ENCODE peak calls at places on chromosomes 12 and 14, in six cellular contexts. One of them, this sample, is unnamed.

GRCh38 chr12:121018860-121019259 is 2.6 kb upstream of the C12orf43 start:
- DNase-seq in esophagus squamous epithelium: no peak
- DNase-seq in mesendoderm: no peak
- DNase-seq in A673: no peak
- DNase-seq in cardiac muscle cell: no peak
- DNase-seq in uterus: no peak
- DNase-seq in this sample: no peak

GRCh38 chr12:105449406-105449805 is 118.9 kb downstream of the C12orf75 start:
- DNase-seq in cardiac muscle cell: no peak
- DNase-seq in mesendoderm: no peak
- DNase-seq in A673: no peak
- DNase-seq in esophagus squamous epithelium: no peak
- DNase-seq in uterus: no peak
- DNase-seq in this sample: no peak

GRCh38 chr12:26721800-26722199 is 111.2 kb downstream of the ITPR2 start:
- DNase-seq in uterus: no peak
- DNase-seq in esophagus squamous epithelium: no peak
- DNase-seq in cardiac muscle cell: no peak
- DNase-seq in A673: peak
- DNase-seq in mesendoderm: no peak
- DNase-seq in this sample: no peak

GRCh38 chr12:1130164-1130563 is 139.1 kb downstream of the ERC1 start:
- DNase-seq in A673: no peak
- DNase-seq in mesendoderm: peak
- DNase-seq in uterus: no peak
- DNase-seq in cardiac muscle cell: peak
- DNase-seq in esophagus squamous epithelium: no peak
- DNase-seq in this sample: peak

GRCh38 chr14:100237735-100238418 is 1.1 kb upstream of the YY1 start:
- DNase-seq in esophagus squamous epithelium: no peak
- DNase-seq in uterus: peak
- DNase-seq in mesendoderm: peak
- DNase-seq in A673: peak
- DNase-seq in cardiac muscle cell: peak
- DNase-seq in this sample: peak

GRCh38 chr12:7907009-7907408 is 29.0 kb downstream of the SLC2A3 start:
- DNase-seq in cardiac muscle cell: peak
- DNase-seq in uterus: no peak
- DNase-seq in esophagus squamous epithelium: no peak
- DNase-seq in A673: peak
- DNase-seq in mesendoderm: peak
- DNase-seq in this sample: no peak

GRCh38 chr12:23083267-23083666 is 458.3 kb downstream of the ETNK1 start:
- DNase-seq in A673: no peak
- DNase-seq in cardiac muscle cell: no peak
- DNase-seq in mesendoderm: no peak
- DNase-seq in uterus: no peak
- DNase-seq in esophagus squamous epithelium: no peak
- DNase-seq in this sample: no peak

GRCh38 chr14:64220466-64220865 is 73.7 kb downstream of the ESR2 start:
- DNase-seq in A673: no peak
- DNase-seq in cardiac muscle cell: peak
- DNase-seq in esophagus squamous epithelium: no peak
- DNase-seq in uterus: no peak
- DNase-seq in mesendoderm: no peak
- DNase-seq in this sample: no peak

GRCh38 chr14:89936654-89937185 is 17.8 kb downstream of the EFCAB11 start:
- DNase-seq in uterus: no peak
- DNase-seq in mesendoderm: no peak
- DNase-seq in A673: no peak
- DNase-seq in esophagus squamous epithelium: no peak
- DNase-seq in cardiac muscle cell: no peak
- DNase-seq in this sample: no peak

GRCh38 chr14:106442857-106443256 is 916.5 kb downstream of the TMEM121 start:
- DNase-seq in A673: peak
- DNase-seq in cardiac muscle cell: no peak
- DNase-seq in uterus: no peak
- DNase-seq in esophagus squamous epithelium: no peak
- DNase-seq in mesendoderm: no peak
- DNase-seq in this sample: no peak

GRCh38 chr14:54935958-54936357 is 33.3 kb upstream of the GCH1 start:
- DNase-seq in cardiac muscle cell: no peak
- DNase-seq in mesendoderm: no peak
- DNase-seq in A673: no peak
- DNase-seq in esophagus squamous epithelium: no peak
- DNase-seq in uterus: no peak
- DNase-seq in this sample: no peak

GRCh38 chr14:31205681-31206535 is 1.7 kb downstream of the HECTD1 start:
- DNase-seq in cardiac muscle cell: peak
- DNase-seq in A673: peak
- DNase-seq in esophagus squamous epithelium: no peak
- DNase-seq in uterus: no peak
- DNase-seq in mesendoderm: peak
- DNase-seq in this sample: no peak

GRCh38 chr14:61733972-61734371 is 28.2 kb upstream of the SNAPC1 start:
- DNase-seq in esophagus squamous epithelium: no peak
- DNase-seq in cardiac muscle cell: no peak
- DNase-seq in uterus: no peak
- DNase-seq in mesendoderm: no peak
- DNase-seq in A673: no peak
- DNase-seq in this sample: no peak

GRCh38 chr14:102668291-102668873 is 75.9 kb downstream of the RCOR1 start:
- DNase-seq in A673: no peak
- DNase-seq in cardiac muscle cell: no peak
- DNase-seq in esophagus squamous epithelium: no peak
- DNase-seq in mesendoderm: no peak
- DNase-seq in uterus: no peak
- DNase-seq in this sample: no peak

GRCh38 chr14:88426271-88426670 is 40.8 kb downstream of the SPATA7 start:
- DNase-seq in cardiac muscle cell: no peak
- DNase-seq in uterus: no peak
- DNase-seq in A673: no peak
- DNase-seq in mesendoderm: no peak
- DNase-seq in esophagus squamous epithelium: no peak
- DNase-seq in this sample: no peak

GRCh38 chr12:47326190-47326589 is 246.4 kb upstream of the AMIGO2 start:
- DNase-seq in cardiac muscle cell: no peak
- DNase-seq in A673: no peak
- DNase-seq in esophagus squamous epithelium: no peak
- DNase-seq in uterus: no peak
- DNase-seq in mesendoderm: no peak
- DNase-seq in this sample: no peak

GRCh38 chr14:70754989-70755388 is 54.3 kb downstream of the MAP3K9 start:
- DNase-seq in A673: peak
- DNase-seq in cardiac muscle cell: no peak
- DNase-seq in mesendoderm: peak
- DNase-seq in uterus: no peak
- DNase-seq in esophagus squamous epithelium: no peak
- DNase-seq in this sample: peak

GRCh38 chr14:68501171-68501570 is 291.7 kb downstream of the ZFP36L1 start:
- DNase-seq in mesendoderm: no peak
- DNase-seq in cardiac muscle cell: no peak
- DNase-seq in A673: no peak
- DNase-seq in esophagus squamous epithelium: no peak
- DNase-seq in uterus: no peak
- DNase-seq in this sample: no peak
- H3K27ac ChIP-seq in mesendoderm: no peak
- H3K27ac ChIP-seq in cardiac muscle cell: no peak
- H3K27ac ChIP-seq in A673: no peak
- H3K27ac ChIP-seq in esophagus squamous epithelium: peak
- H3K27ac ChIP-seq in uterus: peak
- H3K27ac ChIP-seq in this sample: no peak

GRCh38 chr12:102462803-102463499 is 17.4 kb downstream of the IGF1 start:
- DNase-seq in mesendoderm: no peak
- DNase-seq in A673: no peak
- DNase-seq in esophagus squamous epithelium: no peak
- DNase-seq in cardiac muscle cell: no peak
- DNase-seq in uterus: no peak
- DNase-seq in this sample: no peak
- H3K4me3 ChIP-seq in mesendoderm: no peak
- H3K4me3 ChIP-seq in A673: no peak
- H3K4me3 ChIP-seq in esophagus squamous epithelium: no peak
- H3K4me3 ChIP-seq in cardiac muscle cell: no peak
- H3K4me3 ChIP-seq in uterus: no peak
- H3K4me3 ChIP-seq in this sample: no peak

DNA sequence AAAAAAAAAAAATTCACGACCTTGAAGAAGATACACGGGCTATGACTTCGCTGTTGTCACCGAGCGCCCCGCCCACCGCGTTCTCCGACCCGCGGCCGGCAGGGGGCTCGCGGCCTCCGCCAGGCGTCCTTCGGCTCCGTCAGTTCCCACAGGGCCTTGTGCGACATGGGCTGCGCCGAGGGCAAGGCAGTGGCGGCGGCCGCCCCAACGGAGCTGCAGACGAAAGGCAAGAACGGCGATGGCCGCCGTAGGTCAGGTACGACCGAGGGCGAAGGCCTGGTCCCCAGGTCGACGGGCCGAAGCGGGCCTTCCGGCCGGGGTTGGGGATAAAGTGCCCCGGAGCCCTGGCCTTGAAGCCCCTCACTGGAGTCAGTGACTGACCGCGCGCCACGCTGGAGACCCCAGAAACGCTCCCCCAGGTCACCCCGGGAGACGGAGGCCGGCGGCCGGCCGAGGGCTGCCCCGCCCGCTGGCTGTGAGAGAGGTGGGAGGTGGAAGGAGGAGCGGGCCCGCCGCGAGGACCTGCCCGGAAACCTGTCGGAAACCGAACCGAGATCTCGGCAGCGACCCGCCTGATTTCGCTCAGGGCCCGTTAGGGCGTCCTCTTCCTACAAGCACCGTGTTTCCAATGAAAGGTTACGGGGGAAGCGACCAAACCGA is at the start of gene TXNRD1:
- DNase-seq in esophagus squamous epithelium: peak
- DNase-seq in cardiac muscle cell: peak
- DNase-seq in A673: peak
- DNase-seq in uterus: peak
- DNase-seq in mesendoderm: peak
- DNase-seq in this sample: peak
- H3K27ac ChIP-seq in esophagus squamous epithelium: peak
- H3K27ac ChIP-seq in cardiac muscle cell: no peak
- H3K27ac ChIP-seq in A673: peak
- H3K27ac ChIP-seq in uterus: peak
- H3K27ac ChIP-seq in mesendoderm: no peak
- H3K27ac ChIP-seq in this sample: peak

GRCh38 chr12:119180380-119181040 is 1.8 kb downstream of the HSPB8 start:
- DNase-seq in mesendoderm: peak
- DNase-seq in uterus: peak
- DNase-seq in esophagus squamous epithelium: no peak
- DNase-seq in A673: no peak
- DNase-seq in cardiac muscle cell: peak
- DNase-seq in this sample: peak
- H3K4me3 ChIP-seq in mesendoderm: no peak
- H3K4me3 ChIP-seq in uterus: peak
- H3K4me3 ChIP-seq in esophagus squamous epithelium: peak
- H3K4me3 ChIP-seq in A673: no peak
- H3K4me3 ChIP-seq in cardiac muscle cell: peak
- H3K4me3 ChIP-seq in this sample: peak

GRCh38 chr14:77542349-77543239 is 44.0 kb upstream of the ISM2 start:
- DNase-seq in mesendoderm: peak
- DNase-seq in A673: peak
- DNase-seq in uterus: no peak
- DNase-seq in esophagus squamous epithelium: no peak
- DNase-seq in cardiac muscle cell: no peak
- DNase-seq in this sample: no peak
- H3K27ac ChIP-seq in mesendoderm: peak
- H3K27ac ChIP-seq in A673: peak
- H3K27ac ChIP-seq in uterus: peak
- H3K27ac ChIP-seq in esophagus squamous epithelium: peak
- H3K27ac ChIP-seq in cardiac muscle cell: peak
- H3K27ac ChIP-seq in this sample: peak

This sample was measured in lung.